ENCODE peak calls at places on chromosomes 16 and 17, in five cellular contexts. U is left lung, Q is ELF-1, A is cerebellum, Y is NCI-H187. S is an unnamed sample.

GRCh38 chr17:2948721-2949468 is 114.5 kb downstream of the OR1D5 start:
- DNase-seq in U (no peak), Q (no peak), A (no peak), Y (no peak), S (no peak)

GRCh38 chr16:83068686-83069085 is 441.9 kb downstream of the CDH13 start:
- DNase-seq in U (no peak), Q (no peak), A (no peak), Y (no peak), S (no peak)

GRCh38 chr16:11151156-11151904 is 104.7 kb downstream of the SOCS1 start:
- DNase-seq in U (peak), Q (no peak), A (peak), Y (no peak), S (no peak)

GRCh38 chr16:85523602-85524364 is 89.3 kb upstream of the GSE1 start:
- DNase-seq in U (peak), Q (peak), A (no peak), Y (no peak), S (peak)

GRCh38 chr17:7549401-7550055 is 670 bp downstream of the TNFSF12 start:
- DNase-seq in U (no peak), Q (no peak), A (peak), Y (no peak), S (no peak)

GRCh38 chr17:42285346-42286050 is 2.8 kb upstream of the STAT5A start:
- DNase-seq in U (no peak), Q (no peak), A (no peak), Y (no peak), S (no peak)

GRCh38 chr17:65401581-65401980 is 159.9 kb downstream of the AXIN2 start:
- DNase-seq in U (no peak), Q (no peak), A (no peak), Y (no peak), S (no peak)

GRCh38 chr17:2062571-2063183 is 7.8 kb downstream of the HIC1 start:
- DNase-seq in U (no peak), Q (no peak), A (no peak), Y (no peak), S (no peak)

GRCh38 chr17:40978752-40979151 is 5.4 kb downstream of the KRT40 start:
- DNase-seq in U (no peak), Q (peak), A (no peak), Y (no peak), S (no peak)

GRCh38 chr16:29030086-29030840 is 45.4 kb downstream of the LAT start:
- DNase-seq in U (no peak), Q (no peak), A (no peak), Y (no peak), S (no peak)

GRCh38 chr16:48597563-48598392 is 12.2 kb downstream of the N4BP1 start:
- DNase-seq in U (no peak), Q (no peak), A (no peak), Y (no peak), S (no peak)

GRCh38 chr16:49356728-49357488 is 16.7 kb upstream of the C16orf78 start:
- DNase-seq in U (no peak), Q (no peak), A (no peak), Y (no peak), S (no peak)

GRCh38 chr17:28317099-28317964 is 1.7 kb upstream of the TMEM97 start:
- DNase-seq in U (no peak), Q (no peak), A (no peak), Y (no peak), S (no peak)

GRCh38 chr17:45046536-45047125 is 4.8 kb downstream of the DCAKD start:
- DNase-seq in U (no peak), Q (no peak), A (no peak), Y (peak), S (peak)

GRCh38 chr17:61135782-61136181 is 263.9 kb upstream of the TBX2 start:
- DNase-seq in U (peak), Q (no peak), A (no peak), Y (no peak), S (no peak)

GRCh38 chr16:85963746-85964370 is 64.9 kb downstream of the IRF8 start:
- DNase-seq in U (no peak), Q (no peak), A (no peak), Y (no peak), S (no peak)

GRCh38 chr17:41451154-41451728 is 10.5 kb upstream of the KRT38 start:
- DNase-seq in U (no peak), Q (no peak), A (no peak), Y (no peak), S (no peak)

GRCh38 chr17:1878419-1879121 is 48.8 kb downstream of the RPA1 start:
- DNase-seq in U (no peak), Q (no peak), A (no peak), Y (no peak), S (no peak)

GRCh38 chr16:84063972-84064371 is 21.4 kb upstream of the SLC38A8 start:
- DNase-seq in U (no peak), Q (no peak), A (no peak), Y (no peak), S (no peak)

GRCh38 chr16:82507271-82507670 is 119.5 kb upstream of the CDH13 start:
- DNase-seq in U (no peak), Q (no peak), A (no peak), Y (no peak), S (no peak)

GRCh38 chr16:27820646-27821345 is 242.7 kb downstream of the GSG1L start:
- DNase-seq in U (no peak), Q (no peak), A (no peak), Y (no peak), S (no peak)

GRCh38 chr17:16439303-16439791 is 24.0 kb downstream of the TRPV2 start:
- DNase-seq in U (no peak), Q (no peak), A (no peak), Y (no peak), S (no peak)

GRCh38 chr17:1643999-1644492 is 1.5 kb downstream of the SCARF1 start:
- DNase-seq in U (no peak), Q (no peak), A (no peak), Y (no peak), S (no peak)

GRCh38 chr17:32487460-32488176 is 825 bp downstream of the CDK5R1 start:
- DNase-seq in U (no peak), Q (peak), A (no peak), Y (no peak), S (no peak)

S was measured in NCI-H2107.